ENCODE peak calls at places on chromosomes 4 and X, in four cellular contexts. X is hepatocyte, L is PC-3, N is fibroblast of lung. S is an unnamed sample.
A peak's percentile ranks its signal among the peaks of the same experiment; 100 is the strongest.

GRCh38 chr4:184250795-184251679 is 33.4 kb upstream of the ENPP6 start:
- DNase-seq in X (peak; percentile 76), L (peak; percentile 64), N (peak; percentile 63), S (peak; percentile 42)

GRCh38 chr4:39825741-39826231 is 127.8 kb downstream of the UBE2K start:
- DNase-seq in X (peak; percentile 39), L (peak; percentile 65), N (peak; percentile 54), S (no peak)

GRCh38 chr4:11954093-11954492 is 525.4 kb upstream of the HS3ST1 start:
- DNase-seq in X (peak; percentile 48), L (peak; percentile 42), N (peak; percentile 54), S (no peak)

GRCh38 chrX:118536687-118537461 is 41.3 kb downstream of the DOCK11 start:
- DNase-seq in X (no peak), L (peak; percentile 10), N (peak; percentile 35), S (peak; percentile 31)

GRCh38 chr4:150593996-150594395 is 12.0 kb downstream of the MAB21L2 start:
- DNase-seq in X (no peak), L (peak; percentile 25), N (peak; percentile 37), S (no peak)

GRCh38 chr4:103008875-103009729 is 10.4 kb downstream of the SLC9B1 start:
- DNase-seq in X (peak; percentile 73), L (peak; percentile 73), N (peak; percentile 87), S (peak; percentile 32)

GRCh38 chr4:149795256-149795655 is 20.4 kb downstream of the IQCM start:
- DNase-seq in X (peak; percentile 11), L (no peak), N (no peak), S (no peak)

GRCh38 chr4:61380865-61381264 is 180.7 kb downstream of the ADGRL3 start:
- DNase-seq in X (no peak), L (no peak), N (no peak), S (no peak)

GRCh38 chr4:117467404-117467803 is 382.0 kb upstream of the TRAM1L1 start:
- DNase-seq in X (no peak), L (no peak), N (peak; percentile 45), S (no peak)

GRCh38 chrX:154411981-154412340 is 622 bp downstream of the TAFAZZIN start:
- DNase-seq in X (peak; percentile 73), L (peak; percentile 58), N (peak; percentile 35), S (peak; percentile 66)

GRCh38 chr4:171644430-171645057 is 168.7 kb upstream of the GALNTL6 start:
- DNase-seq in X (no peak), L (no peak), N (no peak), S (no peak)

GRCh38 chrX:94418065-94418464 is 744.1 kb downstream of the FAM133A start:
- DNase-seq in X (no peak), L (no peak), N (no peak), S (no peak)

GRCh38 chrX:154487518-154488290 is 1.3 kb upstream of the UBL4A start:
- DNase-seq in X (no peak), L (no peak), N (no peak), S (no peak)

GRCh38 chrX:15310117-15310516 is 5.3 kb downstream of the ASB11 start:
- DNase-seq in X (peak; percentile 54), L (peak; percentile 74), N (peak; percentile 50), S (no peak)

GRCh38 chr4:72606751-72607150 is 37.7 kb upstream of the ADAMTS3 start:
- DNase-seq in X (no peak), L (no peak), N (no peak), S (no peak)

GRCh38 chr4:57492479-57492878 is 382.3 kb upstream of the IGFBP7 start:
- DNase-seq in X (no peak), L (no peak), N (no peak), S (no peak)

GRCh38 chrX:120251471-120252011 is 929 bp downstream of the ZBTB33 start:
- DNase-seq in X (peak; percentile 33), L (peak; percentile 68), N (peak; percentile 18), S (peak; percentile 53)

GRCh38 chrX:31653395-31653794 is 581.6 kb upstream of the FTHL17 start:
- DNase-seq in X (no peak), L (no peak), N (no peak), S (no peak)

GRCh38 chrX:133533249-133533648 is 118.0 kb upstream of the GPC4 start:
- DNase-seq in X (no peak), L (no peak), N (no peak), S (no peak)

GRCh38 chrX:1520350-1520749 is 16.6 kb downstream of the P2RY8 start:
- DNase-seq in X (no peak), L (no peak), N (no peak), S (no peak)

GRCh38 chr4:157315968-157316367 is 95.4 kb downstream of the GRIA2 start:
- DNase-seq in X (no peak), L (peak; percentile 17), N (no peak), S (no peak)

GRCh38 chrX:130435937-130436336 is 34.1 kb downstream of the RBMX2 start:
- DNase-seq in X (no peak), L (no peak), N (no peak), S (no peak)

GRCh38 chr4:94451051-94451404 is 714 bp upstream of the PDLIM5 start:
- DNase-seq in X (no peak), L (no peak), N (no peak), S (no peak)

GRCh38 chr4:94758700-94759399 is 1.1 kb downstream of the BMPR1B start:
- DNase-seq in X (no peak), L (peak; percentile 36), N (peak; percentile 7), S (no peak)

GRCh38 chrX:110026099-110026844 is 23.4 kb downstream of the TMEM164 start:
- DNase-seq in X (peak; percentile 59), L (peak; percentile 62), N (no peak), S (no peak)

GRCh38 chr4:20954541-20954940 is 254.3 kb downstream of the PACRGL start:
- DNase-seq in X (no peak), L (no peak), N (no peak), S (no peak)

GRCh38 chrX:103686199-103687072 is at the start of gene MORF4L2:
- DNase-seq in X (peak; percentile 97), L (peak; percentile 97), N (peak; percentile 99), S (peak; percentile 91)

GRCh38 chrX:10208281-10208856 is 51.6 kb downstream of the CLCN4 start:
- DNase-seq in X (no peak), L (no peak), N (no peak), S (no peak)

GRCh38 chrX:43870758-43871419 is 11.4 kb downstream of the MAOB start:
- DNase-seq in X (no peak), L (no peak), N (no peak), S (no peak)

GRCh38 chrX:43866423-43866822 is 15.8 kb downstream of the MAOB start:
- DNase-seq in X (no peak), L (no peak), N (no peak), S (no peak)

GRCh38 chrX:43870011-43870410 is 12.2 kb downstream of the MAOB start:
- DNase-seq in X (no peak), L (no peak), N (no peak), S (no peak)

GRCh38 chrX:43865791-43866190 is 16.5 kb downstream of the MAOB start:
- DNase-seq in X (no peak), L (no peak), N (no peak), S (no peak)

GRCh38 chrX:43868791-43869190 is 13.5 kb downstream of the MAOB start:
- DNase-seq in X (no peak), L (peak; percentile 1), N (peak; percentile 4), S (no peak)
- H3K4me3 ChIP-seq in X (no peak overlapping the region), L (no peak overlapping the region), N (no peak overlapping the region), S (no peak overlapping the region)

GRCh38 chr4:26319467-26320158 is 1.2 kb upstream of the RBPJ start:
- DNase-seq in X (peak; percentile 100), L (peak; percentile 98), N (peak; percentile 100), S (peak; percentile 98)

GRCh38 chr4:26320159-26320452 is 708 bp upstream of the RBPJ start:
- DNase-seq in X (no peak), L (no peak), N (peak; percentile 43), S (no peak)

GRCh38 chr4:26322349-26322748 is 1.5 kb downstream of the RBPJ start:
- DNase-seq in X (no peak), L (no peak), N (no peak), S (no peak)

GRCh38 chr4:26320453-26321325 is at the start of gene RBPJ:
- DNase-seq in X (peak; percentile 97), L (peak; percentile 92), N (peak; percentile 99), S (peak; percentile 89)

DNA sequence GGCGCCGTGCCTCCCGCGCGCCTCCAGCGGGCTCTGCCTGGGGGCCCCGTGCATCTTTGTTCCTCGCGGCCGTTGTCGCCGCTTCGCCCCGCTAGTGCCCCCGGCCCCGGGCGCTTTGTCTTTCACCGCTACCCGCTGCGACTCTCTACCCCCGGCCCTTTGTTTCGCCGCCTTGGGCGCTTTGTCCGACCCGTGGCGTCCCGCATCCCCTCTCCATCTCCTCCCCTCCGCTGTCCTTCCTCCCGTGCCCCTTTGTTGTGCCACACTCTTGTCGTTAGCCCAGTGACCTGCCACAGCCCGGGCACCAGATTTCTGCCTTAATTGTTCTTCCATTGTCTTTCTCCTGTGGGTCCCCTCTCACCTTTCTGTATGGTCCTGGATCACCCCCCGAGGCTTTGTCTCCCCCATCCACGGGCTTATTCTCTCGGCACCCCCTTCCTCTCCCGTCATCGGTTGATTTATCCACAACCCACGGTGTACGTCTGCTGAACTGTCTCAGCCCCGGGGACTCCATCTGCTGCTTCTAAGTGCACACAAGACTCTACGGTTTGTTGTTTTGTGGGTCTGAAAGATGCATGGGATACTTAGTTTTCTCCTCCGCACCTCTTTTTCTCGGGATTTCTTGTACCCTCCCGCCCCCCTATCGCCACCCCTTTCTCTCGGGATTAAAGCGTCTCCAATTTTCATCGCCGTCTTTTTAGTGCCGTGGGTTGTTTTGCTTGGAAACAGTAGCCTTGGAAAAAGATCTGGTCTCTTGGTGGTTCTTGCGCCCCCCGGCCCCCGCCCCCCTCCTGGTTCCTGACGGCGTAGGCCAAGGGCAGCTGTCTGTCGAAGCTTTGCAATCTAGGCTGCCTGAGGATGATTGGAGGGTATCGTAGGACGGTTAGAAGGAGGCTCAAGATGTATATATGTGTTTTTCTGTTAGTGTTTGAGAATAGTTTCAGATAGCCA is 787 bp downstream of the RBPJ start:
- DNase-seq in X (peak; percentile 48), L (no peak), N (peak; percentile 58), S (peak; percentile 32)
- H3K79me2 ChIP-seq in X (peaks cover 54% of the 10 kb centered on the region), L (peaks cover 54% of the 10 kb centered on the region), N (peaks cover 61% of the 10 kb centered on the region), S (peaks cover 65% of the 10 kb centered on the region)

DNA sequence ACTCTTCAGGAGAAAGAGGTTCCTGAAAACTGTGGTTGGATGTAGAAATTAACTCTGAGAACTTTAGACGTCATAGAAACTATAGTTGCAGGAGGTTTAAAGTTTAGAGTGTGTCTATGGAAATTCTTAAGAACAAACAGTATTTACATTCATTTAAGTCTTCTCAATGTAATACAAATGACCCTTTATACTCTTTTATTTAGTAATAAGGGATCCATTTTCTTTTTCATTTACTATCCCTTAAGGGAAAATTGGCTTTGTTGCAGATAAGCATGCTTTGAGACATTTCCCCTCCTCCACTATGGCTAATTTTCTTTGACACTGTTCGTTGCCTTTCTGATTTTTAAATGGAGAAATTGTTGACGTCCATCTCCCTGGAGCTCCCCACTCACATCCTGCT is 96.4 kb downstream of the POLA1 start:
- DNase-seq in X (no peak), L (no peak), N (no peak), S (no peak)
- H3K27me3 ChIP-seq in X (no peaks in the 10 kb centered on the region), L (no peaks in the 10 kb centered on the region), N (no peaks in the 10 kb centered on the region), S (no peaks in the 10 kb centered on the region)

DNA sequence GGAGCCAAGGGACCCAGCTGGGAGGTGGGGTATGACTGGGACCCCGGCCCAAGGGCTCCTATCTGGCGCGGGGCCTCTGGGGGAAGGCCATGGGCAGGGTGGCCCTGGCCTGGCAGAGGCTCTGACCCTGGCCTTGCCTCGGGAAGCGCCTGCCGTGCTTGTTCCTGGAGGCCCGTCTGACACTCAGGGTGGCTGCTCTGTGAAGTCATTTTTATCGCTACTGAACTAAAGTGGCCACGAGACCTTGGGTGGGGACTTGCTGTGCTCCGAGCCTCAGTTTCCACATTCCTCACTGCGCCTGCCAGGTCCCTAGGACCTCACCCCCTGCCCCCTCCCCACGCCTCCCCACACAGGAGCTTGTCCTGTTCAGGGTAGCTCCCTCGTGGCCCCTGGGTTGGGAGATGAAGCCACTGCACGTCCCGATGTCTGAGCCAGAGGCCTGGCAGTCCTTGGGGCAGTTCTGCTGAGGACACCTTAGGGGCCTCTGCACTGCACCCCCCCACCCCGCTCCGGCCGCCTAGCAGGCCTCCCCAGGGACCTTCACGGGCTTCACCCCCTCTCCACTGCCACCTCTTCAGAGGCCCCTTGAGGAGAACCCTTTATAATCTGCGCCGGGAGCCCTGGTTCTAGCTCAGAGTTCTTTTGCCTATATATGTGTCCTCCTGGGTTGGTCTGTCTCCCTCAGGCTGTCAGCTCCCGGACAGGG is 639 bp upstream of the SORCS2 start:
- DNase-seq in X (no peak), L (no peak), N (no peak), S (no peak)
- H3K4me3 ChIP-seq in X (no peak overlapping the region), L (peak overlapping the region; percentile 64), N (no peak overlapping the region), S (no peak overlapping the region)

S was measured in DND-41.